ENCODE peak calls at places on chromosomes 16 and 17, in seven cellular contexts. One of them, this sample, is unnamed.
A peak's percentile ranks its signal among the peaks of the same experiment; 100 is the strongest.

GRCh38 chr17:46758614-46759013 is 59.9 kb downstream of the WNT3 start:
- ATAC-seq in Right ventricle myocardium superior: no peak
- ATAC-seq in PC-3: peak; percentile 98
- ATAC-seq in sciatic nerve: no peak
- ATAC-seq in Right ventricle myocardium inferior: no peak
- ATAC-seq in right cardiac atrium: no peak
- ATAC-seq in left ventricle myocardium superior: no peak
- ATAC-seq in this sample: no peak

GRCh38 chr17:62684179-62684578 is 56.7 kb downstream of the MRC2 start:
- ATAC-seq in PC-3: no peak
- ATAC-seq in Right ventricle myocardium superior: no peak
- ATAC-seq in left ventricle myocardium superior: no peak
- ATAC-seq in sciatic nerve: no peak
- ATAC-seq in right cardiac atrium: no peak
- ATAC-seq in Right ventricle myocardium inferior: no peak
- ATAC-seq in this sample: no peak

GRCh38 chr16:15529673-15530072 is 95.3 kb downstream of the BMERB1 start:
- ATAC-seq in right cardiac atrium: no peak
- ATAC-seq in Right ventricle myocardium superior: no peak
- ATAC-seq in Right ventricle myocardium inferior: no peak
- ATAC-seq in PC-3: no peak
- ATAC-seq in left ventricle myocardium superior: no peak
- ATAC-seq in sciatic nerve: no peak
- ATAC-seq in this sample: no peak

GRCh38 chr17:18920911-18921441 is 31.0 kb upstream of the SLC5A10 start:
- ATAC-seq in PC-3: peak; percentile 69
- ATAC-seq in left ventricle myocardium superior: no peak
- ATAC-seq in sciatic nerve: no peak
- ATAC-seq in Right ventricle myocardium superior: peak; percentile 43
- ATAC-seq in right cardiac atrium: no peak
- ATAC-seq in Right ventricle myocardium inferior: no peak
- ATAC-seq in this sample: peak; percentile 74

GRCh38 chr16:81442909-81443687 is 1.5 kb upstream of the CMIP start:
- ATAC-seq in right cardiac atrium: no peak
- ATAC-seq in Right ventricle myocardium inferior: no peak
- ATAC-seq in left ventricle myocardium superior: no peak
- ATAC-seq in PC-3: no peak
- ATAC-seq in Right ventricle myocardium superior: no peak
- ATAC-seq in sciatic nerve: no peak
- ATAC-seq in this sample: no peak

GRCh38 chr17:48483471-48484131 is 47.2 kb downstream of the HOXB1 start:
- ATAC-seq in Right ventricle myocardium superior: no peak
- ATAC-seq in Right ventricle myocardium inferior: no peak
- ATAC-seq in PC-3: peak; percentile 88
- ATAC-seq in sciatic nerve: peak; percentile 38
- ATAC-seq in left ventricle myocardium superior: no peak
- ATAC-seq in right cardiac atrium: no peak
- ATAC-seq in this sample: peak; percentile 76

GRCh38 chr17:79332011-79332410 is 257.4 kb downstream of the ENGASE start:
- ATAC-seq in Right ventricle myocardium inferior: no peak
- ATAC-seq in PC-3: no peak
- ATAC-seq in Right ventricle myocardium superior: no peak
- ATAC-seq in left ventricle myocardium superior: no peak
- ATAC-seq in right cardiac atrium: no peak
- ATAC-seq in sciatic nerve: no peak
- ATAC-seq in this sample: no peak

GRCh38 chr17:77942111-77942988 is 16.2 kb upstream of the TNRC6C start:
- ATAC-seq in right cardiac atrium: peak; percentile 87
- ATAC-seq in Right ventricle myocardium superior: peak; percentile 81
- ATAC-seq in Right ventricle myocardium inferior: peak; percentile 89
- ATAC-seq in left ventricle myocardium superior: peak; percentile 75
- ATAC-seq in sciatic nerve: peak; percentile 95
- ATAC-seq in PC-3: no peak
- ATAC-seq in this sample: no peak

GRCh38 chr17:9002610-9003354 is 18.5 kb upstream of the NTN1 start:
- ATAC-seq in sciatic nerve: peak; percentile 65
- ATAC-seq in Right ventricle myocardium inferior: peak; percentile 50
- ATAC-seq in PC-3: no peak
- ATAC-seq in left ventricle myocardium superior: peak; percentile 79
- ATAC-seq in right cardiac atrium: peak; percentile 73
- ATAC-seq in Right ventricle myocardium superior: peak; percentile 75
- ATAC-seq in this sample: peak; percentile 49